ENCODE peak calls at places on chromosomes 2 and 18, in nine cellular contexts. B is breast epithelium, R is suprapubic skin, X is stomach, I is transverse colon, L is Panc1, D is GM23338, N is HCT116, P is SK-N-MC. O is an unnamed sample.

GRCh38 chr2:240319855-240320560 is 115.5 kb upstream of the GPC1 start:
- DNase-seq in L (no peak), N (peak; percentile 23), D (no peak), I (no peak), P (no peak), R (no peak), X (no peak), B (peak; percentile 61), O (no peak)

GRCh38 chr2:153386481-153386891 is 92.1 kb downstream of the RPRM start:
- DNase-seq in B (no peak), P (no peak), L (no peak), N (no peak), X (no peak), R (no peak), I (no peak), D (no peak), O (no peak)

GRCh38 chr2:9668686-9669338 is 38.0 kb upstream of the YWHAQ start:
- DNase-seq in D (no peak), P (no peak), X (peak; percentile 29), R (no peak), B (no peak), N (no peak), I (no peak), L (no peak), O (no peak)

GRCh38 chr2:204065571-204065970 is 129.0 kb downstream of the ICOS start:
- DNase-seq in X (no peak), P (no peak), I (no peak), R (no peak), B (no peak), N (no peak), L (no peak), D (no peak), O (no peak)

GRCh38 chr2:222805591-222806304 is 55.1 kb upstream of the ACSL3 start:
- DNase-seq in X (peak; percentile 39), P (no peak), B (peak; percentile 62), D (no peak), R (no peak), N (no peak), I (no peak), L (no peak), O (peak; percentile 51)

GRCh38 chr2:104901037-104901851 is 47.3 kb downstream of the POU3F3 start:
- DNase-seq in P (no peak), L (no peak), R (no peak), B (no peak), D (no peak), N (no peak), X (no peak), I (no peak), O (no peak)

GRCh38 chr18:33034212-33034611 is 261.4 kb upstream of the KLHL14 start:
- DNase-seq in B (no peak), P (no peak), I (no peak), N (no peak), R (no peak), L (no peak), D (no peak), X (no peak), O (no peak)

GRCh38 chr2:37843554-37843953 is 81.5 kb upstream of the RMDN2 start:
- DNase-seq in I (no peak), R (no peak), B (no peak), P (no peak), X (no peak), N (no peak), D (peak; percentile 33), L (no peak), O (no peak)

GRCh38 chr18:8601277-8602032 is 7.8 kb upstream of the RAB12 start:
- DNase-seq in N (no peak), L (no peak), X (no peak), R (no peak), B (no peak), D (no peak), P (no peak), I (no peak), O (peak; percentile 68)
- TF ChIP-seq POLR2AphosphoS5 in N (no peak), L (no peak), X (no peak), R (no peak), B (no peak), D (no peak), P (no peak), I (no peak), O (no peak)

GRCh38 chr2:85741211-85741610 is 12.6 kb upstream of the ATOH8 start:
- DNase-seq in X (peak; percentile 62), N (no peak), P (no peak), R (peak; percentile 69), L (no peak), B (peak; percentile 79), I (no peak), D (no peak), O (no peak)

GRCh38 chr2:85743304-85743978 is 10.3 kb upstream of the ATOH8 start:
- DNase-seq in D (no peak), L (no peak), N (no peak), R (no peak), P (no peak), B (no peak), X (no peak), I (no peak), O (no peak)

GRCh38 chr2:85740193-85740592 is 13.6 kb upstream of the ATOH8 start:
- DNase-seq in X (no peak), R (peak; percentile 58), D (no peak), L (no peak), B (no peak), P (no peak), I (no peak), N (no peak), O (no peak)

GRCh38 chr2:85744055-85744454 is 9.7 kb upstream of the ATOH8 start:
- DNase-seq in D (no peak), L (no peak), R (no peak), X (no peak), N (no peak), P (no peak), I (no peak), B (no peak), O (no peak)

DNA sequence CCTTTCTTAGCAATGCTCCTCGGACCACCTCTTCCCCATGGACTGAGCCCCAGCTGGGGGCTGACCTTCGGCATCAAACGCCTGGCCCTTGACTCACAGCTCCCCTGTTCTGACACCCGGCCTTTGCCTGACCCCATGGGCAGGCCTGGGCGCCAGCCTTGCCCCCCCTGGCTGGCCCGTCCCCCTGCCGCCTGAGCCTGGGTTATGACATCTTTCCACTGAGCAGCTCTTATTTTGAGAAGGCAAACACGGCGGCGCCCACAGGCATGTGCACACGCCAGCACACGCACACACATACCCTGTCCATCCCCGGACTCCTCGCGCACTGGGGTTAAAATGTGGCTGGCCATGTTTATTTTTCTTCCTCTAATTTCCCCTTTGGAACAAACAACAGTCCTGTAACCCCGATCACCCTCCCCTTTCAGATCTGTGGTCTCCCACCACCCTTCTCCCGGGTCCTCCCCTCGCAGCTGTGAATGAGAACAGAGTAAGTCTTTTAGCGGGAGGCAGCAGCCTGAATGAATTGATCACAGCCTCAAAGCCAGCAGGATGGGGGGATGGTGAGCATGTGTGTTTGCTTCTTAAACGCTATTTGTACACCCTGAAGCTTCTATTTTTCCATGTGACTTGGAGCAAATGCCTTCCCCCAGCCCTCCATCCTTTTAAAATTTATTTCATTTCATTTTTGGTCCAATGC is 11.8 kb upstream of the ATOH8 start:
- DNase-seq in L (no peak), I (peak; percentile 51), R (peak; percentile 91), B (peak; percentile 91), X (peak; percentile 73), P (peak; percentile 42), D (no peak), N (no peak), O (no peak)
- TF ChIP-seq POLR2AphosphoS5 in L (no peak), I (peak; percentile 37), R (peak; percentile 74), B (peak; percentile 82), X (peak; percentile 62), P (no peak), D (no peak), N (no peak), O (no peak)

DNA sequence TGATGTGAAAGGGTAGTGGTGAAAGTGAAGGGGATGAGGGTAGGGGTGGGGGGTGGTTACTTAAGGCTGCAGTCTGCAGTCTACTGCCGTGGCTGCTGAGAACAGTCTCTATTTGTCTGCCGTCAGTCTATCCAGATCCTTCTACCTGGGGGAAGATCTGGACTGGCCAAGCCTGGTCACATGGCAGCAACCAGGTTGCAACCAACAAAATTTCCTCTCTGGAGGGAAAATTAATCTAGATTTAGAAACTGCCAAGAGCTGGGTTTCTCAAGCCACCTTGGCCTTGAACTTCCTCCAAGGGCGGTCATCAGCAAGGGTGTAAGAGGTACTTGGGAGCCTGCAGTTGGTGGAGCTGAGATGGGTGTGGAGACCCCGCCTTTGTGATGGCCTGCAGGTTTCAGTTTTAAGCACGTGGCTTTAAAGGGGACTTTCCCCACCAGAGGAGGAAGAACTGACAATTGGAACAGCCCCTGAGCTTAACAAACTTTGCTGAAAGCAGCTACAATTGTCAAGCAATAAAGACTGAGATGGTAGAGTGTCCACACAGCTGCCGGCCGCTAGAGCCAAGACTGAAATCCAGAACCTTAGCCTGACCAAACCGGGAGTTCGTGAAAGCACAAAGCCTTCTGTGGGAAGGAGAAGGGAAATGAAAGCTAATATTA is 31.4 kb upstream of the KCMF1 start:
- DNase-seq in B (no peak), L (no peak), N (no peak), R (no peak), P (no peak), X (peak; percentile 64), D (no peak), I (peak; percentile 80), O (peak; percentile 90)
- TF ChIP-seq POLR2AphosphoS5 in B (no peak), L (no peak), N (no peak), R (no peak), P (no peak), X (no peak), D (no peak), I (peak; percentile 12), O (no peak)

GRCh38 chr18:23105581-23106219 is 29.6 kb upstream of the CABLES1 start:
- DNase-seq in D (no peak), X (no peak), P (no peak), N (no peak), I (peak; percentile 68), R (no peak), B (no peak), L (no peak), O (no peak)

GRCh38 chr18:23105030-23105429 is 30.3 kb upstream of the CABLES1 start:
- DNase-seq in I (no peak), R (no peak), P (no peak), B (no peak), N (no peak), D (no peak), X (no peak), L (no peak), O (no peak)

GRCh38 chr18:23107718-23108117 is 27.6 kb upstream of the CABLES1 start:
- DNase-seq in X (no peak), N (no peak), P (no peak), D (no peak), R (no peak), I (no peak), B (no peak), L (no peak), O (no peak)

GRCh38 chr18:23108496-23108895 is 26.8 kb upstream of the CABLES1 start:
- DNase-seq in P (no peak), X (no peak), L (no peak), I (no peak), N (no peak), R (no peak), D (no peak), B (peak; percentile 68), O (no peak)

DNA sequence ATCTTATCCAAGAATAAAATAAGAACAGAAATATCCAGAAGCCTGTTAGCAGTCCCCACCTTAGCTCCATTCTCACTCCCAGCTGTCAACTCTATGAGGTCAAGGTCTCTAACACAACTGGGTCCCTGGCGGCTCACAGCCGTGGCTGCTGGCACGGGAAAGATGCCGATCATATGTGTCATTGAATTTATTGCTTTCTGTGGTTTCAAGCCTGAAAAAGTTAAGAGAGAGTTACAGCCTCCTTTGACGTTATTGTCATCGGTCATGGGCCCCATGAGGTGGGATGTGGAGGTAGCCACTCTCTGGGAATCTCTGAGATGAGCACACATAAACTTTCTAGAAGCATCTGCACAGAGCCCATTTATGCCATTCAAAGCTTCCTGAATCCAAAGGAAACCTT is 28.7 kb upstream of the CABLES1 start:
- DNase-seq in L (peak; percentile 93), D (no peak), P (no peak), N (peak; percentile 88), I (peak; percentile 61), B (peak; percentile 48), X (no peak), R (no peak), O (no peak)
- TF ChIP-seq POLR2AphosphoS5 in L (peak; percentile 78), D (no peak), P (no peak), N (peak; percentile 36), I (no peak), B (no peak), X (no peak), R (no peak), O (no peak)